ENCODE peak calls at places on chromosomes 1 and 21, in seven cellular contexts. C, V, G, H, A, O and F are unnamed samples.

GRCh38 chr1:212816567-212817278 is 25.0 kb downstream of the TATDN3 start:
- DNase-seq in C (no peak), V (no peak), G (no peak), H (no peak), A (peak; percentile 6), O (no peak), F (no peak)

GRCh38 chr1:78231477-78231876 is 185.7 kb downstream of the GIPC2 start:
- DNase-seq in C (no peak), V (no peak), G (no peak), H (no peak), A (no peak), O (no peak), F (no peak)

GRCh38 chr1:207863893-207864535 is 46.9 kb downstream of the CD34 start:
- DNase-seq in C (no peak), V (peak; percentile 59), G (no peak), H (no peak), A (no peak), O (no peak), F (no peak)

GRCh38 chr1:15526490-15527339 is at the start of gene DNAJC16:
- DNase-seq in C (peak; percentile 99), V (peak; percentile 80), G (peak; percentile 100), H (peak; percentile 86), A (peak; percentile 100), O (peak; percentile 100), F (peak; percentile 100)

GRCh38 chr1:111251570-111251969 is 24.1 kb downstream of the CHI3L2 start:
- DNase-seq in C (no peak), V (no peak), G (no peak), H (no peak), A (no peak), O (no peak), F (no peak)

GRCh38 chr21:42278750-42279149 is 36.5 kb downstream of the TFF3 start:
- DNase-seq in C (no peak), V (no peak), G (no peak), H (no peak), A (no peak), O (no peak), F (no peak)

GRCh38 chr1:37240897-37241296 is 206.6 kb upstream of the GRIK3 start:
- DNase-seq in C (no peak), V (no peak), G (no peak), H (no peak), A (no peak), O (no peak), F (no peak)

GRCh38 chr1:117620440-117620839 is 14.6 kb downstream of the TENT5C start:
- DNase-seq in C (no peak), V (no peak), G (no peak), H (no peak), A (no peak), O (no peak), F (no peak)

GRCh38 chr1:29319300-29320110 is 83.2 kb downstream of the PTPRU start:
- DNase-seq in C (no peak), V (no peak), G (no peak), H (no peak), A (no peak), O (no peak), F (no peak)

GRCh38 chr1:89198500-89199072 is at the start of gene GBP4:
- DNase-seq in C (peak; percentile 42), V (peak; percentile 18), G (no peak), H (no peak), A (peak; percentile 55), O (peak; percentile 91), F (no peak)

GRCh38 chr1:17588048-17588781 is 48.7 kb downstream of the ARHGEF10L start:
- DNase-seq in C (peak; percentile 85), V (no peak), G (peak; percentile 75), H (no peak), A (peak; percentile 87), O (peak; percentile 12), F (no peak)

GRCh38 chr21:42179316-42179715 is 39.6 kb upstream of the ABCG1 start:
- DNase-seq in C (no peak), V (no peak), G (no peak), H (no peak), A (no peak), O (no peak), F (no peak)

GRCh38 chr1:39902121-39902807 is 547 bp upstream of the MYCL start:
- DNase-seq in C (peak; percentile 92), V (peak; percentile 88), G (no peak), H (no peak), A (peak; percentile 53), O (peak; percentile 59), F (peak; percentile 41)

GRCh38 chr1:9280015-9280860 is 12.5 kb upstream of the SPSB1 start:
- DNase-seq in C (peak; percentile 55), V (no peak), G (peak; percentile 93), H (no peak), A (peak; percentile 97), O (peak; percentile 36), F (peak; percentile 94)

GRCh38 chr1:80994934-80995333 is 805.8 kb upstream of the ADGRL2 start:
- DNase-seq in C (no peak), V (no peak), G (peak; percentile 13), H (no peak), A (peak; percentile 3), O (no peak), F (no peak)

GRCh38 chr1:18922319-18922726 is 20.0 kb upstream of the ALDH4A1 start:
- DNase-seq in C (peak; percentile 69), V (no peak), G (peak; percentile 75), H (no peak), A (peak; percentile 87), O (no peak), F (no peak)

GRCh38 chr1:24236170-24237045 is 49.3 kb upstream of the IFNLR1 start:
- DNase-seq in C (peak; percentile 43), V (no peak), G (peak; percentile 47), H (no peak), A (peak; percentile 51), O (no peak), F (peak; percentile 34)

GRCh38 chr21:18877932-18878331 is 474.3 kb upstream of the TMPRSS15 start:
- DNase-seq in C (no peak), V (no peak), G (no peak), H (no peak), A (no peak), O (no peak), F (no peak)

GRCh38 chr1:48039088-48040049 is 42.2 kb upstream of the TRABD2B start:
- DNase-seq in C (no peak), V (no peak), G (no peak), H (no peak), A (no peak), O (no peak), F (no peak)

GRCh38 chr1:209609403-209610377 is 26.2 kb downstream of the CAMK1G start:
- DNase-seq in C (no peak), V (no peak), G (peak; percentile 70), H (no peak), A (no peak), O (no peak), F (no peak)

GRCh38 chr21:45280178-45280821 is 7.4 kb downstream of the POFUT2 start:
- DNase-seq in C (peak; percentile 13), V (no peak), G (no peak), H (no peak), A (no peak), O (no peak), F (no peak)

GRCh38 chr1:158177705-158178450 is 2.8 kb upstream of the CD1D start:
- DNase-seq in C (peak; percentile 86), V (peak; percentile 64), G (peak; percentile 31), H (peak; percentile 17), A (peak; percentile 52), O (peak; percentile 33), F (no peak)

GRCh38 chr1:153404768-153405167 is 11.6 kb upstream of the S100A7A start:
- DNase-seq in C (peak; percentile 49), V (peak; percentile 48), G (peak; percentile 51), H (no peak), A (peak; percentile 6), O (peak; percentile 83), F (peak; percentile 39)

GRCh38 chr1:156444407-156445001 is 56.1 kb downstream of the MEF2D start:
- DNase-seq in C (no peak), V (no peak), G (peak; percentile 28), H (no peak), A (peak; percentile 34), O (peak; percentile 79), F (peak; percentile 57)

GRCh38 chr1:185926562-185926961 is 192.4 kb downstream of the HMCN1 start:
- DNase-seq in C (no peak), V (no peak), G (no peak), H (no peak), A (no peak), O (no peak), F (no peak)

GRCh38 chr1:215682232-215682631 is 115.1 kb downstream of the KCTD3 start:
- DNase-seq in C (no peak), V (no peak), G (no peak), H (no peak), A (no peak), O (no peak), F (peak; percentile 34)

GRCh38 chr1:161165742-161166668 is at the start of gene PPOX:
- DNase-seq in C (peak; percentile 97), V (peak; percentile 87), G (peak; percentile 98), H (peak; percentile 80), A (peak; percentile 98), O (peak; percentile 100), F (peak; percentile 99)

GRCh38 chr1:184618851-184619250 is 135.8 kb downstream of the EDEM3 start:
- DNase-seq in C (no peak), V (no peak), G (no peak), H (no peak), A (no peak), O (no peak), F (no peak)

GRCh38 chr1:159009704-159010361 is at the start of gene IFI16:
- DNase-seq in C (no peak), V (peak; percentile 46), G (peak; percentile 85), H (no peak), A (peak; percentile 95), O (peak; percentile 97), F (peak; percentile 97)

GRCh38 chr1:176682830-176683229 is 219.9 kb downstream of the PAPPA2 start:
- DNase-seq in C (no peak), V (no peak), G (no peak), H (no peak), A (no peak), O (no peak), F (no peak)